ENCODE peak calls at places on chromosomes 11 and 22, in four cellular contexts. N is left ventricle myocardium inferior; E is astrocyte of the spinal cord; K is stimulated activated naive CD4-positive, alpha-beta T cell treated with Interleukin-2 at 50 U/mL for 16 hours. Z is an unnamed sample.
A peak's percentile ranks its signal among the peaks of the same experiment; 100 is the strongest.

GRCh38 chr11:128365044-128365443 is 222.3 kb downstream of the ETS1 start:
- DNase-seq in N (no peak), K (no peak), E (peak; percentile 72), Z (no peak)

GRCh38 chr11:119148855-119149370 is at the start of gene ABCG4:
- DNase-seq in E (no peak), K (no peak), N (peak; percentile 27), Z (peak; percentile 59)

GRCh38 chr22:24429411-24430365 is 2.3 kb downstream of the ADORA2A start:
- DNase-seq in N (peak; percentile 70), E (peak; percentile 52), K (peak; percentile 48), Z (peak; percentile 19)

GRCh38 chr22:25080855-25081254 is 118.8 kb upstream of the CRYBB3 start:
- DNase-seq in N (no peak), E (no peak), K (no peak), Z (no peak)

GRCh38 chr11:58674609-58675008 is 52.1 kb downstream of the CNTF start:
- DNase-seq in N (no peak), K (no peak), E (no peak), Z (no peak)

GRCh38 chr11:2512431-2513407 is 67.9 kb downstream of the KCNQ1 start:
- DNase-seq in N (peak; percentile 13), K (no peak), E (no peak), Z (peak; percentile 41)

GRCh38 chr22:46758867-46759290 is 3.6 kb upstream of the TBC1D22A start:
- DNase-seq in K (peak; percentile 40), E (peak; percentile 66), N (no peak), Z (peak; percentile 53)

GRCh38 chr22:23306438-23306921 is 126.2 kb downstream of the BCR start:
- DNase-seq in N (no peak), E (peak; percentile 30), K (no peak), Z (peak; percentile 44)

GRCh38 chr11:69446108-69446507 is 35.4 kb upstream of the LINC01488 start:
- DNase-seq in N (no peak), K (no peak), E (no peak), Z (no peak)

GRCh38 chr11:34614334-34615113 is 6.4 kb upstream of the EHF start:
- DNase-seq in N (no peak), K (no peak), E (no peak), Z (no peak)

GRCh38 chr22:47292546-47293320 is 530.3 kb downstream of the TBC1D22A start:
- DNase-seq in K (no peak), E (peak; percentile 58), N (no peak), Z (no peak)

GRCh38 chr11:119745112-119745511 is 16.1 kb upstream of the NECTIN1 start:
- DNase-seq in N (no peak), E (no peak), K (no peak), Z (no peak)

GRCh38 chr11:59553323-59553722 is 42.0 kb downstream of the OR4D9 start:
- DNase-seq in K (no peak), N (no peak), E (no peak), Z (no peak)

GRCh38 chr11:61114913-61115312 is 12.6 kb downstream of the CD5 start:
- DNase-seq in K (no peak), E (no peak), N (no peak), Z (no peak)

GRCh38 chr11:12258451-12258850 is 118.9 kb upstream of the PARVA start:
- DNase-seq in E (peak; percentile 41), K (no peak), N (no peak), Z (no peak)